ENCODE peak calls at places on chromosomes 5 and 9, in six cellular contexts. One of them, this sample, is unnamed.

GRCh38 chr5:173499471-173500212 is 116.8 kb downstream of the BOD1 start:
- DNase-seq in BE2C: no peak
- DNase-seq in HFFc6: no peak
- DNase-seq in BJ: no peak
- DNase-seq in astrocyte of the spinal cord: no peak
- DNase-seq in CD8-positive, alpha-beta T cell: no peak
- DNase-seq in this sample: no peak

GRCh38 chr9:93114169-93114983 is 18.4 kb downstream of the CARD19 start:
- DNase-seq in astrocyte of the spinal cord: no peak
- DNase-seq in HFFc6: no peak
- DNase-seq in CD8-positive, alpha-beta T cell: no peak
- DNase-seq in BJ: no peak
- DNase-seq in BE2C: peak; percentile 8
- DNase-seq in this sample: no peak

GRCh38 chr5:141609044-141609443 is 9.8 kb downstream of the DIAPH1 start:
- DNase-seq in BE2C: no peak
- DNase-seq in HFFc6: no peak
- DNase-seq in astrocyte of the spinal cord: no peak
- DNase-seq in CD8-positive, alpha-beta T cell: no peak
- DNase-seq in BJ: no peak
- DNase-seq in this sample: no peak

GRCh38 chr5:103259705-103260355 is 1.3 kb downstream of the MACIR start:
- DNase-seq in BE2C: peak; percentile 54
- DNase-seq in BJ: no peak
- DNase-seq in HFFc6: no peak
- DNase-seq in astrocyte of the spinal cord: peak; percentile 59
- DNase-seq in CD8-positive, alpha-beta T cell: no peak
- DNase-seq in this sample: no peak

GRCh38 chr5:137137013-137137632 is 362.0 kb downstream of the SPOCK1 start:
- DNase-seq in BJ: no peak
- DNase-seq in astrocyte of the spinal cord: no peak
- DNase-seq in BE2C: no peak
- DNase-seq in HFFc6: no peak
- DNase-seq in CD8-positive, alpha-beta T cell: no peak
- DNase-seq in this sample: no peak

GRCh38 chr5:162456096-162456495 is 388.5 kb downstream of the GABRG2 start:
- DNase-seq in BE2C: no peak
- DNase-seq in BJ: no peak
- DNase-seq in HFFc6: no peak
- DNase-seq in CD8-positive, alpha-beta T cell: no peak
- DNase-seq in astrocyte of the spinal cord: no peak
- DNase-seq in this sample: no peak

GRCh38 chr9:124869466-124869985 is 7.6 kb downstream of the ARPC5L start:
- DNase-seq in BE2C: no peak
- DNase-seq in HFFc6: no peak
- DNase-seq in BJ: no peak
- DNase-seq in CD8-positive, alpha-beta T cell: no peak
- DNase-seq in astrocyte of the spinal cord: no peak
- DNase-seq in this sample: no peak

GRCh38 chr5:31833005-31833404 is 194.1 kb downstream of the PDZD2 start:
- DNase-seq in astrocyte of the spinal cord: no peak
- DNase-seq in BJ: no peak
- DNase-seq in BE2C: no peak
- DNase-seq in CD8-positive, alpha-beta T cell: no peak
- DNase-seq in HFFc6: no peak
- DNase-seq in this sample: no peak

GRCh38 chr5:173665326-173665725 is 48.9 kb upstream of the BOD1 start:
- DNase-seq in astrocyte of the spinal cord: no peak
- DNase-seq in HFFc6: no peak
- DNase-seq in BJ: no peak
- DNase-seq in BE2C: no peak
- DNase-seq in CD8-positive, alpha-beta T cell: no peak
- DNase-seq in this sample: no peak

GRCh38 chr5:179410291-179411160 is 65.3 kb upstream of the ADAMTS2 start:
- DNase-seq in astrocyte of the spinal cord: no peak
- DNase-seq in BJ: no peak
- DNase-seq in HFFc6: no peak
- DNase-seq in CD8-positive, alpha-beta T cell: no peak
- DNase-seq in BE2C: peak; percentile 70
- DNase-seq in this sample: no peak

GRCh38 chr9:3181049-3181953 is 337.4 kb upstream of the PUM3 start:
- DNase-seq in astrocyte of the spinal cord: peak; percentile 13
- DNase-seq in CD8-positive, alpha-beta T cell: no peak
- DNase-seq in HFFc6: no peak
- DNase-seq in BE2C: peak; percentile 20
- DNase-seq in BJ: no peak
- DNase-seq in this sample: no peak

GRCh38 chr5:172187118-172188032 is 649 bp downstream of the STK10 start:
- DNase-seq in HFFc6: peak; percentile 81
- DNase-seq in BE2C: peak; percentile 47
- DNase-seq in astrocyte of the spinal cord: peak; percentile 73
- DNase-seq in BJ: no peak
- DNase-seq in CD8-positive, alpha-beta T cell: no peak
- DNase-seq in this sample: peak; percentile 29

GRCh38 chr9:86407022-86407421 is 52.8 kb upstream of the TUT7 start:
- DNase-seq in CD8-positive, alpha-beta T cell: no peak
- DNase-seq in HFFc6: peak; percentile 31
- DNase-seq in astrocyte of the spinal cord: peak; percentile 67
- DNase-seq in BJ: no peak
- DNase-seq in BE2C: no peak
- DNase-seq in this sample: no peak

GRCh38 chr9:131010482-131011273 is 1.7 kb downstream of the LAMC3 start:
- DNase-seq in astrocyte of the spinal cord: no peak
- DNase-seq in BJ: no peak
- DNase-seq in HFFc6: no peak
- DNase-seq in BE2C: no peak
- DNase-seq in CD8-positive, alpha-beta T cell: no peak
- DNase-seq in this sample: no peak

GRCh38 chr9:136339173-136339957 is 12.0 kb downstream of the GPSM1 start:
- DNase-seq in astrocyte of the spinal cord: peak; percentile 59
- DNase-seq in BE2C: peak; percentile 87
- DNase-seq in BJ: no peak
- DNase-seq in HFFc6: no peak
- DNase-seq in CD8-positive, alpha-beta T cell: no peak
- DNase-seq in this sample: no peak

GRCh38 chr5:135216813-135217154 is 182.2 kb downstream of the MACROH2A1 start:
- DNase-seq in astrocyte of the spinal cord: no peak
- DNase-seq in HFFc6: no peak
- DNase-seq in CD8-positive, alpha-beta T cell: no peak
- DNase-seq in BJ: no peak
- DNase-seq in BE2C: no peak
- DNase-seq in this sample: no peak

GRCh38 chr5:176535101-176535654 is 2.0 kb downstream of the RNF44 start:
- DNase-seq in astrocyte of the spinal cord: peak; percentile 12
- DNase-seq in BJ: no peak
- DNase-seq in HFFc6: no peak
- DNase-seq in CD8-positive, alpha-beta T cell: no peak
- DNase-seq in BE2C: no peak
- DNase-seq in this sample: no peak

GRCh38 chr9:124033967-124034366 is 22.4 kb downstream of the LHX2 start:
- DNase-seq in CD8-positive, alpha-beta T cell: no peak
- DNase-seq in BJ: no peak
- DNase-seq in astrocyte of the spinal cord: no peak
- DNase-seq in BE2C: no peak
- DNase-seq in HFFc6: no peak
- DNase-seq in this sample: no peak

GRCh38 chr9:72857632-72858011 is 95.2 kb downstream of the ALDH1A1 start:
- DNase-seq in BE2C: no peak
- DNase-seq in HFFc6: no peak
- DNase-seq in CD8-positive, alpha-beta T cell: no peak
- DNase-seq in astrocyte of the spinal cord: no peak
- DNase-seq in BJ: no peak
- DNase-seq in this sample: no peak

DNA sequence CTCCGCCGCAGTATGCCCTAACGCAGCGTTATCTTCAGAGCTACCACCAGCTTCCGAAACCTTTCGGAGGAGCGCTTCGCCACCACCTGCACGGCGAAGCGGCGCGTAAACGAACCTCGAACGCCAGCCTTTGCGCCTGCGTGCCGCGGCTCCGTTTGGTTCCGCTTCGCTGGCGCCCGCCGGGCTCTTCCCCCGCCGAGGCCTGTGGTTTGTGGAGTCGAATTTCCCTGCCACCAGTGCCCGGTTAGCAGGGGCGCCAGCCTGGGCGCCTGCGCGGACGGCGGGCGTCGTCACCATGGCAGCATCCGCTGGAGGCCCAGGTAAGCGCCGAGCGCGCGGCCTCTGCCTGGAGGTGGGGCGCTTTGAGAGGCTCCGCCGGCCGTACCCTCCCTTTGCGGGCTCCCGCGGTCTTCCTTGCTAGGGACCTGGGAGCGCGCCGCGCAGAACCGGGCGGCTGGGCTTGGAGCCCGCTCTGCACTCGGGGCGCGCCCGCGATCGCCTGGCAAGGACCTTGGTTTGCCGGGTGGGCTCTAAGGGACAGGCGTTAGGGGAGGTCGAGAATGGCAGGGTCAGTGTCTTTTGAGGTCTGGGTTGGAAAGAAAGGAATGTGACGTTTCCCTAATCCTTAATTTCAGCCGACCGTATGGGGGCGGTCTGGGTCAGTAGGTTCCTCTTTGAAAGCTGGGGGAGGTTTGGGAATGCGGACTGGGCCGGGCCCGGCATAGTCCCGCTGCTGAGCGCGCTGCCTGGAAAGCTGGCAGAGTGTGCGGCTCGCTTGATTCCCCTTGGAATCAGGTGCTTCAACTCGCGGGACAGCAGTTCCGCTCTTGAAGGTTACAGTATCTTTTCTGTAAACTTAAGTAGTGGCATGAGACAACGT is at the start of gene FAM151B:
- DNase-seq in BJ: peak; percentile 60
- DNase-seq in HFFc6: peak; percentile 90
- DNase-seq in astrocyte of the spinal cord: peak; percentile 91
- DNase-seq in BE2C: peak; percentile 91
- DNase-seq in CD8-positive, alpha-beta T cell: peak; percentile 5
- DNase-seq in this sample: peak; percentile 51
- TF ChIP-seq CTCF in BJ: peak; percentile 32
- TF ChIP-seq CTCF in HFFc6: peak; percentile 49
- TF ChIP-seq CTCF in astrocyte of the spinal cord: no peak
- TF ChIP-seq CTCF in BE2C: peak; percentile 16
- TF ChIP-seq CTCF in CD8-positive, alpha-beta T cell: no peak
- TF ChIP-seq CTCF in this sample: peak; percentile 38

DNA sequence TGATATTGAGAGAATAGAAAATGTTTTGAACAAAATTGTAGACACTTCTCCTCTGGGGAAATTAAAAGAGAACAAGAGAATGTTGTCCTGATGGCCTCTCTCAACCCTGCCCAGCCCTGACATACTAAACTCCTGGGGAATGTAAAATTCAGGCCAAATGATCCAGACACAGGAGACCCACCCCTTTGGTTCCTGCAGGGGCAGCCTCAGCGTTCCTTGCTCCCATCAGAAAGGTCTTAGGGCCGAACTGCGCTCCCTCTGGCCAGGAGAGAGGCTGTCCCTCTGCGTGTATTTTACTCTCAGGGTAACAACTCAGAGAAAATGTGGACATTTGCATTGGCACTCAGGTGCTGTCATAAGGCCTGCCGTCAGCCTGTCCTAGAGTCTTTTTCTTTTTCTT is 616.3 kb upstream of the KLF4 start:
- DNase-seq in HFFc6: no peak
- DNase-seq in BJ: no peak
- DNase-seq in CD8-positive, alpha-beta T cell: no peak
- DNase-seq in BE2C: no peak
- DNase-seq in astrocyte of the spinal cord: no peak
- DNase-seq in this sample: no peak
- TF ChIP-seq CTCF in HFFc6: no peak
- TF ChIP-seq CTCF in BJ: no peak
- TF ChIP-seq CTCF in CD8-positive, alpha-beta T cell: no peak
- TF ChIP-seq CTCF in BE2C: no peak
- TF ChIP-seq CTCF in astrocyte of the spinal cord: no peak
- TF ChIP-seq CTCF in this sample: no peak

GRCh38 chr9:134059661-134060395 is 8.0 kb downstream of the BRD3 start:
- DNase-seq in BE2C: peak; percentile 10
- DNase-seq in HFFc6: no peak
- DNase-seq in BJ: no peak
- DNase-seq in CD8-positive, alpha-beta T cell: no peak
- DNase-seq in astrocyte of the spinal cord: no peak
- DNase-seq in this sample: no peak

GRCh38 chr9:134057751-134058701 is 9.8 kb downstream of the BRD3 start:
- DNase-seq in HFFc6: no peak
- DNase-seq in BE2C: peak; percentile 6
- DNase-seq in CD8-positive, alpha-beta T cell: no peak
- DNase-seq in astrocyte of the spinal cord: no peak
- DNase-seq in BJ: no peak
- DNase-seq in this sample: no peak

GRCh38 chr9:134057311-134057665 is 10.5 kb downstream of the BRD3 start:
- DNase-seq in BJ: no peak
- DNase-seq in HFFc6: no peak
- DNase-seq in CD8-positive, alpha-beta T cell: no peak
- DNase-seq in astrocyte of the spinal cord: no peak
- DNase-seq in BE2C: no peak
- DNase-seq in this sample: no peak

GRCh38 chr9:134059188-134059641 is 8.6 kb downstream of the BRD3 start:
- DNase-seq in CD8-positive, alpha-beta T cell: no peak
- DNase-seq in BE2C: no peak
- DNase-seq in BJ: no peak
- DNase-seq in astrocyte of the spinal cord: no peak
- DNase-seq in HFFc6: no peak
- DNase-seq in this sample: no peak

DNA sequence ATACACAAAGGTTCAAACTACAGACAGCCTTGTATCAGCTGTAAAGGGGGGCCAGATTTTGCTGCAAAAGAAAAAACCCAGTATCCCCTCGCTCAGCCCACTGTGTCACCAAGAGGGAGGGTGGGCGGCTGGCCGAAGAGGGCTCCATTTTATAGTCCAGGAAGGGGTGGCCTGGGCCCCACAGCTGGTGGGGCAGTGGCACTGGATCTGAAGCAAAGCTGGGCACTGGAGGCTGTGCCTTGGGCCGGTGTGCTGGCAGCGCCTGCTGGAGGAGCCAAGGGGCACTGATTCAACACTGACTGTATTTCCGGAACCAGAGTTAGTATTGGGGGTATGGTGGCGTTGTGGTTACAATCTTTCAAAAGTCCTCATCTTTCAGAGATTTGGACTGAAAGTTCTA is 9.1 kb downstream of the BRD3 start:
- DNase-seq in astrocyte of the spinal cord: peak; percentile 25
- DNase-seq in CD8-positive, alpha-beta T cell: no peak
- DNase-seq in BE2C: peak; percentile 13
- DNase-seq in BJ: no peak
- DNase-seq in HFFc6: peak; percentile 57
- DNase-seq in this sample: no peak
- TF ChIP-seq CTCF in astrocyte of the spinal cord: peak; percentile 28
- TF ChIP-seq CTCF in CD8-positive, alpha-beta T cell: no peak
- TF ChIP-seq CTCF in BE2C: no peak
- TF ChIP-seq CTCF in BJ: no peak
- TF ChIP-seq CTCF in HFFc6: peak; percentile 41
- TF ChIP-seq CTCF in this sample: no peak

DNA sequence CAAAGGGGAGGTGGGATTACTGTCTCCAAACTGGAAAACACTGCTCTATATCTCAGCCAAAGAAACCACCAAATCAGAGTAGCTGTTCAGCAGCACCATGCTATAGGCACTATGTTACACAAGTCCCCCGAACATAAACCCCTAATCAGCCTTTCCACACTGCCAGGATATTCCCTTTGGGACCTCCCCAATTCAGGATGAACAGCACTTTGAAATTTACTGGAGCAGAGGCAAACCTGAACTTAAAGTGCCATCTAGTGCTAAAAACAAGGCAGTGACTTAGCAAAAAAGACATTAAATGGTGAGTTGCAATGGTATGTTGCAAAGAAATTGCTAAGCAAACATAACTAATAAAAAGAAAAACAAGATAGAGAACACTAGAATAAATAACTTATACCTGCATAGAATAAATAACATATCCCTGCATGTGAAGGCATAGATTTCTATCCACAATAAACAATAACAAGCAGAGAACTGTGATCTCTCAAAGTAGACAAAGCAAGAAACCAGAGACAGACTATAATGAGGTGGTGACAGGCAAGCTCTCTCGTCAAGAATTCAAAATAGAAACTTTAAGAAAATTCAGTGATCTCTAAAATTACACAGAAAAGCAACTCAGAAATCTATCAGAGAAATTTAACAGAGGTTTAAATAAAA is 584.4 kb upstream of the ACO1 start:
- DNase-seq in HFFc6: no peak
- DNase-seq in BE2C: peak; percentile 43
- DNase-seq in BJ: no peak
- DNase-seq in CD8-positive, alpha-beta T cell: no peak
- DNase-seq in astrocyte of the spinal cord: peak; percentile 52
- DNase-seq in this sample: no peak
- TF ChIP-seq CTCF in HFFc6: no peak
- TF ChIP-seq CTCF in BE2C: peak; percentile 87
- TF ChIP-seq CTCF in BJ: peak; percentile 14
- TF ChIP-seq CTCF in CD8-positive, alpha-beta T cell: peak; percentile 50
- TF ChIP-seq CTCF in astrocyte of the spinal cord: peak; percentile 60
- TF ChIP-seq CTCF in this sample: no peak

This sample was measured in AG09319.